ENCODE peak calls at places on chromosome 7, in four cellular contexts. S, O, Z and N are unnamed samples.

GRCh38 chr7:69403169-69403568 is 195.1 kb upstream of the AUTS2 start:
- DNase-seq in S (no peak), O (no peak), Z (no peak), N (no peak)

GRCh38 chr7:38309555-38309954 is 36.1 kb upstream of the TARP start:
- DNase-seq in Z (no peak), S (no peak), O (no peak), N (no peak)

GRCh38 chr7:138890467-138890781 is 90.8 kb downstream of the KIAA1549 start:
- DNase-seq in O (no peak), S (no peak), Z (no peak), N (no peak)

GRCh38 chr7:155674556-155674955 is 30.1 kb downstream of the RBM33 start:
- DNase-seq in O (no peak), S (no peak), Z (no peak), N (peak)

GRCh38 chr7:151767557-151767956 is 109.4 kb downstream of the PRKAG2 start:
- DNase-seq in S (no peak), O (peak), Z (no peak), N (no peak)

GRCh38 chr7:71746004-71746403 is 614.1 kb downstream of the GALNT17 start:
- DNase-seq in S (no peak), Z (no peak), O (no peak), N (no peak)

GRCh38 chr7:150784120-150784736 is 15.9 kb downstream of the TMEM176B start:
- DNase-seq in Z (no peak), O (peak), S (no peak), N (no peak)

GRCh38 chr7:101558742-101559325 is 70.3 kb downstream of the MYL10 start:
- DNase-seq in S (no peak), Z (peak), O (no peak), N (no peak)

GRCh38 chr7:13904689-13905088 is 84.8 kb downstream of the ETV1 start:
- DNase-seq in Z (no peak), S (peak), O (no peak), N (no peak)

GRCh38 chr7:116380030-116380429 is 119.5 kb upstream of the CAV2 start:
- DNase-seq in O (no peak), Z (no peak), S (peak), N (no peak)

GRCh38 chr7:117386125-117386709 is 41.1 kb downstream of the ASZ1 start:
- DNase-seq in Z (no peak), O (no peak), S (peak), N (no peak)

GRCh38 chr7:157874870-157875229 is 538.0 kb downstream of the DNAJB6 start:
- DNase-seq in O (no peak), Z (no peak), S (no peak), N (no peak)

GRCh38 chr7:111473449-111474198 is 88.7 kb downstream of the IMMP2L start:
- DNase-seq in S (no peak), O (no peak), Z (no peak), N (no peak)

GRCh38 chr7:3995187-3995586 is 686.9 kb upstream of the FOXK1 start:
- DNase-seq in S (no peak), O (no peak), Z (peak), N (no peak)

GRCh38 chr7:155213385-155213784 is 84.3 kb upstream of the INSIG1 start:
- DNase-seq in Z (no peak), O (no peak), S (peak), N (peak)

GRCh38 chr7:127041689-127042452 is 210.9 kb downstream of the GRM8 start:
- DNase-seq in S (no peak), Z (no peak), O (no peak), N (no peak)

GRCh38 chr7:5296627-5297226 is 14.0 kb downstream of the SLC29A4 start:
- DNase-seq in O (peak), Z (peak), S (no peak), N (peak)

GRCh38 chr7:99301496-99301895 is 24.2 kb upstream of the ARPC1A start:
- DNase-seq in O (no peak), S (no peak), Z (peak), N (no peak)
- TF ChIP-seq POLR2A in O (no peak), S (no peak), Z (no peak), N (no peak)

GRCh38 chr7:39465055-39465929 is 100.9 kb upstream of the YAE1 start:
- DNase-seq in S (peak), O (peak), Z (peak), N (peak)

GRCh38 chr7:39464350-39465054 is 101.7 kb upstream of the YAE1 start:
- DNase-seq in O (no peak), S (no peak), Z (no peak), N (no peak)

GRCh38 chr7:39463252-39463651 is 103.0 kb upstream of the YAE1 start:
- DNase-seq in O (no peak), Z (no peak), S (no peak), N (no peak)

DNA sequence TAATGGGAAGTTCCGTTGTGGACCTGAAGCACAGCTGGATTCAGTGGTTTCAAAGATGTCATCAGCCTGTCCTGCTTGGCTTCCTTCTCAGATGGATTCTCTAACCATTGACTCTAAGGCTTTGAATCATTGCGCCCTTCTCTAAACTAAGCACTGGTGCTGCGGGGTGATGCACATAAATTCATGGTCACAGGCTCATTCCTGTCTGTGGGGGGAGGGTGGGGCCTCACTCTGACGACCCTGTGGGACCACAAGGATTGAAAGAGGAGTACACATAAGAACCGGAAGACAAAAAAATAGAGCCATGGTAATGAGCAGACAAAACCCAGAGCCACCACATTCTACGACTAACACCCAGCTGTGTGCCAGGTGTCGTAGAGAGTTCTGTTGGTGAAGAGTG is 97.4 kb upstream of the YAE1 start:
- DNase-seq in Z (no peak), O (no peak), S (no peak), N (no peak)
- TF ChIP-seq FOS in Z (no peak), O (no peak), S (no peak), N (no peak)

DNA sequence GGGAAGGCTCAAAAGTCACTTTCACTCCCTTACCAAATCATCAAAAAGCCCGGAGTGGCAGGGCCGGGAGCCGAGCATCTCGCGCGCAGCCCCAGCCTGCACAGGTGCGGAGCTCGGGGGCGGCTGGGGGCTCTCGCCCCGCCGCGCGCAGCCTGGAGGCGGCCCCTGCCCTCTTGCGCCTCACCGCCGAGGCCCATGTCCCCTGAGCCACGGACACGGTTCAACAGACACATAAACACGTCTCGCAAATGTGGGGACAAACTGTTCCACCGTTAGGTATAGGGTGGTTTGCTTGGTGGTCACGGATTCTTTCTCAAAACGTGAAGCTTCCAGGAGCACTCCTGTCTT is 701 bp downstream of the GSAP start:
- DNase-seq in O (no peak), S (no peak), Z (no peak), N (no peak)
- TF ChIP-seq POLR2A in O (no peak), S (no peak), Z (no peak), N (no peak)

DNA sequence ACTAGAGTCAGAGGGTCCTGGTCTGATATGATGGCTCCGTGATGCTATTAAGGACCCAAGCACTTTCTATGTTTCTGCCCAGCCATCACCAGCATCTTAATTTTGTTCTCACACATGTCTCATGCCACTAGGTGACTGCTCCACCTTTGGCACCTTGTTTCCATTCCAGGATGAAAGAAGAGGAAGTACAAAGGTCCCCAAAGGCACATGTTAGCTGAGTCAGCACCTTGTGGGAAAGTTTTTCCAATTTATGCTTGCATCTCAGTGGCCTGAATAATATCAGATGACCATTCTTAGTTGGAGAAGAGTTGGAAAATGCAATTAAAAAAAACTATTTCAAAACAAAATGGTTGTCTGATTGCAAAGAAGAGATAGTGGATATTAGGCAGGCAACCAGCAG is 341.0 kb upstream of the NPSR1 start:
- DNase-seq in Z (no peak), O (no peak), S (no peak), N (no peak)
- TF ChIP-seq FOS in Z (no peak), O (no peak), S (no peak), N (no peak)

GRCh38 chr7:43761382-43761781 is 2.9 kb downstream of the BLVRA start:
- DNase-seq in Z (no peak), O (no peak), S (no peak), N (no peak)

GRCh38 chr7:43758861-43759683 is 592 bp downstream of the BLVRA start:
- DNase-seq in O (no peak), S (peak), Z (peak), N (peak)

GRCh38 chr7:43757073-43757720 is 1.3 kb upstream of the BLVRA start:
- DNase-seq in S (no peak), O (no peak), Z (no peak), N (no peak)

GRCh38 chr7:43756368-43757072 is 2.0 kb upstream of the BLVRA start:
- DNase-seq in S (peak), Z (peak), O (no peak), N (no peak)

DNA sequence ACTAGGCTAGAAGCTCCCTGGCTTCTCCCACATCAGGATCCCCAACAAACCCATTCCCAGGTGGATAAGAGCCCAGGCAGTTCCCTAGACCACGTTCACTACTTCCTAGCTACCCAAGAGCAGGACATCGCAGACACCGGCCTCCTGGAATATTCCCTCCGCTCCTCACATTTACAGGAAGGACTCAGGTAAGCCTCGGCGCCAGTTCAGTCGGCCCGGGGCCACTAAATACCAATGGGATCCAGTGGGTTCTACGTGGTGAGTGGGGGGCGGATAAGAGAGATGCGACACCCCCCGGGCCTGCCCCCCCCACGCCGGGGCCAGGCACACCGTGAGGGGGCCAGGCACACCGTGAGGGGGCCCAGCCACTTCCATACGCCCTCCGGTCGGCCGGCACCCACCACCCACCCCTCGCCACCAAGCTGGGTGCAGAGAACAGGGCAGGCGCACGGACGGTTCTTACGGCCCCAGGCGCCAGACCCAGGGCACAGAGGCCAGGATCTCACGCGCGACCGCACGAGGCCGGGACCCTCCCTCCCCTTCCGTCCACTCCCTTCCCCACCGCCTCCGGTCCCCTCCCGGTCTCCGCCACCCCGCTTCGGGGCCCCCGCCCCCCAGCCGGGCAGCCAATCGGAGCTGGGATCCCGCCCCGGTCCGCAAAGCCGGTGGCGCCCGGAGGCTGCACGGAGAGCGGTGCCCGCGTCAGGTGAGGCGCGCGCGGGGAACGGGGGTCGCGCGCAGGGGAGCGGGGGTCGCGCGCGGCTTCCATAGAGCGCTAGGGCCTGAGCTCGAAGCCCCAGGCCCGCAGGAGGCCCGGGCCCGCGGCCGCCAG is at the start of gene BLVRA:
- DNase-seq in O (no peak), S (peak), Z (peak), N (peak)
- TF ChIP-seq POLR2A in O (peak), S (no peak), Z (peak), N (no peak)

GRCh38 chr7:28075674-28076358 is 104.8 kb downstream of the JAZF1 start:
- DNase-seq in S (peak), Z (no peak), O (no peak), N (no peak)

GRCh38 chr7:28077616-28078015 is 103.0 kb downstream of the JAZF1 start:
- DNase-seq in Z (no peak), S (no peak), O (no peak), N (no peak)

GRCh38 chr7:28076421-28077163 is 104.0 kb downstream of the JAZF1 start:
- DNase-seq in Z (no peak), S (no peak), O (no peak), N (no peak)

GRCh38 chr7:28081016-28081415 is 99.6 kb downstream of the JAZF1 start:
- DNase-seq in Z (no peak), O (no peak), S (no peak), N (peak)

DNA sequence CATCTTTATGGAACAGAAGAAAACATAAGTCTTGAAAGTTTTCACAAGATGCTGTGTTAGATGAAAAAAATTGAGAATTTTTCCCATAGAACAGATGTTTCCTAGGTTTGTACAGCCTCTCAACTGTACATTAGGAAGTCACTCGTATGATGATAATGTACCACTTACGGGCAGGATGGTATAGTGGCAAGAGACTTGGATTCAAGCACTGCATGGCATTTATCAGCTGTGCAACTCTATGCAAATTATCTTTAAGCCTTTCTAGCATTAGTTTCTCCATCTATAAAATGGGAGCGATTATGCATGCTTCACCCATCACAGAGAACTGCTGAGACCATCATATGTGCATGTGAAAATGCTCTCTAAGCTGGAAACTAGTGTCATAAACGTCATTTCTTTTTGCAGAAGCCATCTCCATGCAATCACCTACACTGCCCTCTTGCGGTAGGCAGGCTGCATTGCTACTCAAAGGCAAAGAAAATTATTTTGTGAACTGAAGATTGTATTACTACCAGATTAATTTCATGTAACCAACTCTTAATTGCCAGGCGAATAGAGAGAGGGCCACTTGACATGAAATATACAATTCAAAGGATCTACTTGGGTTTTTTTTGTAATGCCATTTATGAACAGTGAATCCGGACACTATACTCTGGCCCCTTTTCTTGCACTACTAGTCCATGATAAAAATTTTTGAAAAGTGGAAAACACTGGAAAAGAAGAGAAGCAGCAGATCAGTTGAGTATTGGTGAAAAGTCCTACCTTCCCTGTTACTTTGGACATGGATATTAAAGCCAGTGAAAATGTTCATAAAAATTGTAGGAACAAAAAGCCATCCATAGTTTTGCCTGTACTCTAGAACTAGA is 102.3 kb downstream of the JAZF1 start:
- DNase-seq in Z (peak), S (peak), O (no peak), N (peak)
- TF ChIP-seq FOS in Z (no peak), S (no peak), O (no peak), N (no peak)